ENCODE peak calls at places on chromosomes 3 and 15, in eight cellular contexts. One of them, this sample, is unnamed. For H3K4me1, the result is how much of the 10 kb centered on the place peaks cover.

GRCh38 chr3:113132571-113132996 is 78.8 kb upstream of the BOC start:
- DNase-seq in CD8-positive, alpha-beta memory T cell: no peak
- DNase-seq in heart left ventricle: no peak
- DNase-seq in testis: no peak
- DNase-seq in ovary: no peak
- DNase-seq in tibial nerve: no peak
- DNase-seq in left ventricle myocardium inferior: no peak
- DNase-seq in adipocyte: no peak
- DNase-seq in this sample: no peak

GRCh38 chr3:138068579-138069174 is 46.7 kb downstream of the DZIP1L start:
- DNase-seq in CD8-positive, alpha-beta memory T cell: peak
- DNase-seq in heart left ventricle: peak
- DNase-seq in testis: peak
- DNase-seq in ovary: peak
- DNase-seq in tibial nerve: peak
- DNase-seq in left ventricle myocardium inferior: peak
- DNase-seq in adipocyte: peak
- DNase-seq in this sample: peak

GRCh38 chr15:63895194-63895593 is 61.4 kb upstream of the HERC1 start:
- DNase-seq in CD8-positive, alpha-beta memory T cell: no peak
- DNase-seq in heart left ventricle: no peak
- DNase-seq in testis: no peak
- DNase-seq in ovary: no peak
- DNase-seq in tibial nerve: no peak
- DNase-seq in left ventricle myocardium inferior: no peak
- DNase-seq in adipocyte: no peak
- DNase-seq in this sample: no peak

GRCh38 chr15:31024330-31024729 is 32.9 kb upstream of the MTMR10 start:
- DNase-seq in CD8-positive, alpha-beta memory T cell: no peak
- DNase-seq in heart left ventricle: no peak
- DNase-seq in testis: no peak
- DNase-seq in ovary: no peak
- DNase-seq in tibial nerve: no peak
- DNase-seq in left ventricle myocardium inferior: no peak
- DNase-seq in adipocyte: peak
- DNase-seq in this sample: no peak

GRCh38 chr3:127226451-127226850 is 33.5 kb downstream of the PRR23E start:
- DNase-seq in CD8-positive, alpha-beta memory T cell: no peak
- DNase-seq in heart left ventricle: no peak
- DNase-seq in testis: no peak
- DNase-seq in ovary: no peak
- DNase-seq in tibial nerve: no peak
- DNase-seq in left ventricle myocardium inferior: no peak
- DNase-seq in adipocyte: no peak
- DNase-seq in this sample: no peak

GRCh38 chr3:129938140-129938930 is 36.2 kb upstream of the TRH start:
- DNase-seq in CD8-positive, alpha-beta memory T cell: no peak
- DNase-seq in heart left ventricle: no peak
- DNase-seq in testis: no peak
- DNase-seq in ovary: no peak
- DNase-seq in tibial nerve: no peak
- DNase-seq in left ventricle myocardium inferior: no peak
- DNase-seq in adipocyte: no peak
- DNase-seq in this sample: no peak

GRCh38 chr15:66923438-66923881 is 141.9 kb upstream of the SMAD3 start:
- DNase-seq in CD8-positive, alpha-beta memory T cell: peak
- DNase-seq in heart left ventricle: no peak
- DNase-seq in testis: peak
- DNase-seq in ovary: no peak
- DNase-seq in tibial nerve: no peak
- DNase-seq in left ventricle myocardium inferior: no peak
- DNase-seq in adipocyte: no peak
- DNase-seq in this sample: peak

GRCh38 chr3:60086811-60087210 is 1037.0 kb upstream of the CFAP20DC start:
- DNase-seq in CD8-positive, alpha-beta memory T cell: no peak
- DNase-seq in heart left ventricle: no peak
- DNase-seq in testis: no peak
- DNase-seq in ovary: no peak
- DNase-seq in tibial nerve: no peak
- DNase-seq in left ventricle myocardium inferior: no peak
- DNase-seq in adipocyte: no peak
- DNase-seq in this sample: no peak

GRCh38 chr3:88440701-88441100 is 290.9 kb downstream of the C3orf38 start:
- DNase-seq in CD8-positive, alpha-beta memory T cell: no peak
- DNase-seq in heart left ventricle: no peak
- DNase-seq in testis: no peak
- DNase-seq in ovary: no peak
- DNase-seq in tibial nerve: no peak
- DNase-seq in left ventricle myocardium inferior: no peak
- DNase-seq in adipocyte: no peak
- DNase-seq in this sample: no peak

GRCh38 chr3:196179380-196180308 is 31.6 kb downstream of the ZDHHC19 start:
- DNase-seq in CD8-positive, alpha-beta memory T cell: peak
- DNase-seq in heart left ventricle: no peak
- DNase-seq in testis: no peak
- DNase-seq in ovary: no peak
- DNase-seq in tibial nerve: no peak
- DNase-seq in left ventricle myocardium inferior: no peak
- DNase-seq in adipocyte: peak
- DNase-seq in this sample: no peak
- H3K4me1 ChIP-seq in CD8-positive, alpha-beta memory T cell: under half
- H3K4me1 ChIP-seq in heart left ventricle: under half
- H3K4me1 ChIP-seq in testis: under half
- H3K4me1 ChIP-seq in ovary: under half
- H3K4me1 ChIP-seq in tibial nerve: under half
- H3K4me1 ChIP-seq in left ventricle myocardium inferior: under half
- H3K4me1 ChIP-seq in adipocyte: under half
- H3K4me1 ChIP-seq in this sample: under half

GRCh38 chr3:187737401-187738088 is 7.7 kb downstream of the BCL6 start:
- DNase-seq in CD8-positive, alpha-beta memory T cell: peak
- DNase-seq in heart left ventricle: peak
- DNase-seq in testis: peak
- DNase-seq in ovary: peak
- DNase-seq in tibial nerve: peak
- DNase-seq in left ventricle myocardium inferior: peak
- DNase-seq in adipocyte: peak
- DNase-seq in this sample: peak

GRCh38 chr3:187739125-187739560 is 6.1 kb downstream of the BCL6 start:
- DNase-seq in CD8-positive, alpha-beta memory T cell: no peak
- DNase-seq in heart left ventricle: peak
- DNase-seq in testis: peak
- DNase-seq in ovary: peak
- DNase-seq in tibial nerve: peak
- DNase-seq in left ventricle myocardium inferior: peak
- DNase-seq in adipocyte: no peak
- DNase-seq in this sample: no peak

GRCh38 chr3:187739561-187740445 is 5.5 kb downstream of the BCL6 start:
- DNase-seq in CD8-positive, alpha-beta memory T cell: peak
- DNase-seq in heart left ventricle: peak
- DNase-seq in testis: peak
- DNase-seq in ovary: peak
- DNase-seq in tibial nerve: peak
- DNase-seq in left ventricle myocardium inferior: peak
- DNase-seq in adipocyte: peak
- DNase-seq in this sample: peak

GRCh38 chr3:187738089-187738399 is 7.2 kb downstream of the BCL6 start:
- DNase-seq in CD8-positive, alpha-beta memory T cell: no peak
- DNase-seq in heart left ventricle: no peak
- DNase-seq in testis: no peak
- DNase-seq in ovary: no peak
- DNase-seq in tibial nerve: no peak
- DNase-seq in left ventricle myocardium inferior: no peak
- DNase-seq in adipocyte: no peak
- DNase-seq in this sample: no peak

DNA sequence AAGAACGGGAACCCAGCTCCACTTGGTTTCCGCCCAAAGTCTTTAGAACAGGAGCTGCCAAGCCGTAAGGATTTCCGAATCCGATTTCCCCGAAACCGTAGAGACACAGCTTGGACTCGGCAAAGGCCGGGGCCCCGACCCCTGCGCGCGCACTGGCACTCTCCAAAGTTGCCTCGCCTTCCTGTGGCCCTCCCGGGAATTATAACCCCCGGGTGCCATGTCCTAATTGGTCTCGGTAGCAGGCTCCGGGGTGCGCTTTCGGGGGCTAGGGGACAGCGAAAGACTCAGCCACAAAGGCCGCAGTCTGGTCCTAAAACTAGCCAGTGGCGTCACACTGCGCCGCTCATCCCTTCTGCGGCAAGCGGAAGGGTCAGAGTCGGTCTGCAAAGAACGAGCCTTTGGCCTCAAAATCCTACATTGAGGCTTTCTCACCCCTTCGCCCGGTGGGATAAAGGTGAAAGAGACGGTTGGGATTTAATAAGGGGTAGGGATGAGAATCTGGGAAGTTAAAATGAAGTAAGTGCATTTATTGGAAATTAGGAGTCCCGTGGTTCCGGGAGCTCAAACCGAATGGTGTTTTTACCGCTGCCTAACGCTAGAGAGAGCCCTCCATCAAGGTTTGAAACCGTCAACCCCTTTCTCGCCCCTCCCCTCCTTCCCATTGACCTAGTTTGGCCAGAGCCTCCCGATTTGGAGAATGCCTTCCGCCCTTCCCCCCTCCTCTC is 6.7 kb downstream of the BCL6 start:
- DNase-seq in CD8-positive, alpha-beta memory T cell: peak
- DNase-seq in heart left ventricle: peak
- DNase-seq in testis: peak
- DNase-seq in ovary: peak
- DNase-seq in tibial nerve: peak
- DNase-seq in left ventricle myocardium inferior: peak
- DNase-seq in adipocyte: peak
- DNase-seq in this sample: peak
- H3K4me1 ChIP-seq in CD8-positive, alpha-beta memory T cell: under half
- H3K4me1 ChIP-seq in heart left ventricle: under half
- H3K4me1 ChIP-seq in testis: under half
- H3K4me1 ChIP-seq in ovary: under half
- H3K4me1 ChIP-seq in tibial nerve: under half
- H3K4me1 ChIP-seq in left ventricle myocardium inferior: half or more
- H3K4me1 ChIP-seq in adipocyte: half or more
- H3K4me1 ChIP-seq in this sample: under half

DNA sequence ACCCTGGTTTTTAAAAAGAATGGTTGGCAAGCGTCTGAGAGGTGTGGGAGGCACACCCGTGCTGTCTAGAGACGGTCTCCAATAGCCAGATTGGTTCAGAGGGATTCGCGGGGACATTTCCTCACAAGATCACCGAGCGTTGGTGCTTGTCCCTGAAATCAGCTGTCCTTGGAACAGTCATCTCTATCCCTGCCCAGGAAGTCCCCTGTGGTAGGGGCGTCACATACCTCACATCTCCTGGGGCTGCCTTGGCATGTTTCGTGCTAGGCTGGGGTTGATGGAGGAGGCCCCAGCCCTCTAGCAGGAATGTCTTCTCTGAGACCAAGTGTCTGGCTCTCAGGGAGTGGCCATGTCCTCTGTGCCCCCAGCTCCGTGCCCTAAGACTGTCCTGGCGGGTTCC is 6.8 kb downstream of the FBLN2 start:
- DNase-seq in CD8-positive, alpha-beta memory T cell: no peak
- DNase-seq in heart left ventricle: no peak
- DNase-seq in testis: no peak
- DNase-seq in ovary: no peak
- DNase-seq in tibial nerve: no peak
- DNase-seq in left ventricle myocardium inferior: no peak
- DNase-seq in adipocyte: no peak
- DNase-seq in this sample: no peak
- H3K4me1 ChIP-seq in CD8-positive, alpha-beta memory T cell: under half
- H3K4me1 ChIP-seq in heart left ventricle: under half
- H3K4me1 ChIP-seq in testis: under half
- H3K4me1 ChIP-seq in ovary: under half
- H3K4me1 ChIP-seq in tibial nerve: under half
- H3K4me1 ChIP-seq in left ventricle myocardium inferior: half or more
- H3K4me1 ChIP-seq in adipocyte: half or more
- H3K4me1 ChIP-seq in this sample: under half

DNA sequence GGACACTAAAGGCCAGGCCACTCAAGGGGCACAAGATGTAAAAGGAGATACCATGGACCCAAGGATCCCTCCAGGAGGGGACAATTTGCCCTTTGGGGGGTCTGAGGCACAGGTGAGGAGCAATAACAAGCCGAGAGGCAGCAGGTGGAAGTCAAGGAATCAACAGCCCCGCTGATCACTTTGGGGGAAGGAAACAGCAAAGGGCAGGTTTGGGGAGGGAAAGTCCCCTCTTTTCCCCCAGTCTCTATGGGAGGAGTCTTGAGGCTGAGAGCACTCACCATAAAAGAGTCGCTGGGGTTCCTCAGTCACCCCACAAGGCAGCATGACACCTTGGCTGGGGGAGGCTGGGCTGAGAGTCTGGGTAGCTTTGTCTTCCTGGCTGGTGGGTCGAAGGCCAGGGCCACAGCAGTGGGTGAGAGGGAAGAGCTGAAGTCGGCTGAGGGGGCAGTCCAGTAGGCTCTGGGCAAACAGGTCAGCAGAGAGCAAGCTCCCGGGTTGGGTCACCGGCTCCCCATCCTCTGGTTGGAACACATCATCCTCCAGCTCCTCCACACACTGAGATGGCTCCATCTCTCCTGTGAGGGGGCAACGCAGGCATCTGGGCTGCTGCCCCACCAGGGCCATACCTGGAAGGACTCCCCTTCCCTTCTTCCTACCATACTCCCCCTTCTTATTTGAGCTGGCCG is 3.0 kb downstream of the BMF start:
- DNase-seq in CD8-positive, alpha-beta memory T cell: no peak
- DNase-seq in heart left ventricle: no peak
- DNase-seq in testis: no peak
- DNase-seq in ovary: no peak
- DNase-seq in tibial nerve: no peak
- DNase-seq in left ventricle myocardium inferior: no peak
- DNase-seq in adipocyte: no peak
- DNase-seq in this sample: no peak
- H3K4me1 ChIP-seq in CD8-positive, alpha-beta memory T cell: half or more
- H3K4me1 ChIP-seq in heart left ventricle: half or more
- H3K4me1 ChIP-seq in testis: half or more
- H3K4me1 ChIP-seq in ovary: under half
- H3K4me1 ChIP-seq in tibial nerve: under half
- H3K4me1 ChIP-seq in left ventricle myocardium inferior: half or more
- H3K4me1 ChIP-seq in adipocyte: half or more
- H3K4me1 ChIP-seq in this sample: under half

DNA sequence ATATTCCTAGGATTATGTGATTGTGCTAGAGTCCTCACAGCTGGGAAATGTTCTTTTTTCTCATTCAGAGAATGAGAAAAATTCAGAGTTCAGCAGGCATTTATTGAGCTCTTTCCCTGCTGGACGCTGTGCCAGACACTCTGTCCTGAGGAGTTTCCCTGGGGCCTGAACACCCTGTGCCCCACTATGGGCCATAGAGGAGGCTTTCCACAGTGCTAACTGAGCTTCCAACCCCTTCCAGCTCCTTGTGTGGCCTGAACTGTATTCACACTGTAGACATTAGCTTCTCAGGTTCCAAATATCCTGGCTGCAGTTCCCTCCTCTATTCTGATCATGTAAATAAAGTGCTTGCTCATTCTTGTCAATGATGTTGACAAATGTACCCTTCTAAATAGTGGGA is 10.0 kb downstream of the ABHD2 start:
- DNase-seq in CD8-positive, alpha-beta memory T cell: no peak
- DNase-seq in heart left ventricle: no peak
- DNase-seq in testis: peak
- DNase-seq in ovary: no peak
- DNase-seq in tibial nerve: no peak
- DNase-seq in left ventricle myocardium inferior: no peak
- DNase-seq in adipocyte: peak
- DNase-seq in this sample: no peak
- H3K4me1 ChIP-seq in CD8-positive, alpha-beta memory T cell: under half
- H3K4me1 ChIP-seq in heart left ventricle: under half
- H3K4me1 ChIP-seq in testis: under half
- H3K4me1 ChIP-seq in ovary: under half
- H3K4me1 ChIP-seq in tibial nerve: under half
- H3K4me1 ChIP-seq in left ventricle myocardium inferior: half or more
- H3K4me1 ChIP-seq in adipocyte: half or more
- H3K4me1 ChIP-seq in this sample: under half

GRCh38 chr15:57911247-57911646 is 154.3 kb downstream of the ALDH1A2 start:
- DNase-seq in CD8-positive, alpha-beta memory T cell: no peak
- DNase-seq in heart left ventricle: peak
- DNase-seq in testis: peak
- DNase-seq in ovary: peak
- DNase-seq in tibial nerve: no peak
- DNase-seq in left ventricle myocardium inferior: peak
- DNase-seq in adipocyte: peak
- DNase-seq in this sample: peak
- H3K4me1 ChIP-seq in CD8-positive, alpha-beta memory T cell: under half
- H3K4me1 ChIP-seq in heart left ventricle: under half
- H3K4me1 ChIP-seq in testis: under half
- H3K4me1 ChIP-seq in ovary: under half
- H3K4me1 ChIP-seq in tibial nerve: under half
- H3K4me1 ChIP-seq in left ventricle myocardium inferior: under half
- H3K4me1 ChIP-seq in adipocyte: under half
- H3K4me1 ChIP-seq in this sample: under half

This sample was measured in BE2C.